ENCODE peak calls at places on chromosomes 12 and 14, in six cellular contexts. J is NCI-H748 treated with DMSO at 0.1 percent for 48 hours; D is psoas muscle; P is GDM1; Y is NCI-H1930; N is stimulated activated CD4-positive, alpha-beta T cell treated with anti-CD3 and anti-CD28 coated beads, TNF-alpha, amount 100 ng/mL, for 4 hours. V is an unnamed sample.

GRCh38 chr12:107632246-107632645 is 53.4 kb upstream of the PWP1 start:
- DNase-seq in J (no peak), D (no peak), P (no peak), Y (no peak), N (no peak), V (no peak)

GRCh38 chr14:49992448-49992847 is 99.6 kb downstream of the ARF6 start:
- DNase-seq in J (no peak), D (no peak), P (no peak), Y (no peak), N (no peak), V (no peak)

GRCh38 chr14:36604757-36605505 is 22.5 kb upstream of the NKX2-8 start:
- DNase-seq in J (peak; percentile 93), D (no peak), P (peak; percentile 27), Y (peak; percentile 72), N (no peak), V (peak; percentile 86)

GRCh38 chr14:52279405-52279804 is 11.9 kb downstream of the PTGDR start:
- DNase-seq in J (no peak), D (no peak), P (no peak), Y (no peak), N (no peak), V (no peak)

GRCh38 chr12:112170376-112170775 is 45.0 kb downstream of the TRAFD1 start:
- DNase-seq in J (no peak), D (no peak), P (no peak), Y (no peak), N (no peak), V (no peak)

GRCh38 chr12:65923228-65923627 is 98.9 kb downstream of the HMGA2 start:
- DNase-seq in J (no peak), D (no peak), P (no peak), Y (no peak), N (no peak), V (no peak)

GRCh38 chr12:57715786-57716185 is 21.9 kb downstream of the OS9 start:
- DNase-seq in J (no peak), D (no peak), P (no peak), Y (no peak), N (no peak), V (no peak)

GRCh38 chr14:67574806-67575205 is 25.3 kb downstream of the PIGH start:
- DNase-seq in J (no peak), D (no peak), P (no peak), Y (no peak), N (no peak), V (no peak)

GRCh38 chr12:48388430-48388829 is 37.7 kb upstream of the ZNF641 start:
- DNase-seq in J (no peak), D (no peak), P (no peak), Y (no peak), N (no peak), V (no peak)

GRCh38 chr12:96719671-96720362 is 187.2 kb upstream of the NEDD1 start:
- DNase-seq in J (peak; percentile 83), D (no peak), P (no peak), Y (peak; percentile 59), N (no peak), V (peak; percentile 60)

GRCh38 chr12:106758349-106758951 is 16.0 kb upstream of the RIC8B start:
- DNase-seq in J (no peak), D (peak; percentile 62), P (no peak), Y (no peak), N (no peak), V (no peak)

GRCh38 chr14:91511014-91511466 is 930 bp upstream of the PPP4R3A start:
- DNase-seq in J (no peak), D (no peak), P (no peak), Y (no peak), N (no peak), V (peak; percentile 45)

GRCh38 chr12:38327356-38327755 is 10.8 kb downstream of the ALG10B start:
- DNase-seq in J (no peak), D (no peak), P (no peak), Y (no peak), N (no peak), V (no peak)

GRCh38 chr14:45181329-45181728 is 45.6 kb downstream of the FANCM start:
- DNase-seq in J (no peak), D (no peak), P (no peak), Y (no peak), N (no peak), V (no peak)

GRCh38 chr14:24952851-24953666 is 96.9 kb downstream of the STXBP6 start:
- DNase-seq in J (no peak), D (no peak), P (no peak), Y (no peak), N (no peak), V (no peak)

GRCh38 chr12:92574911-92575570 is 127.7 kb upstream of the PLEKHG7 start:
- DNase-seq in J (no peak), D (no peak), P (no peak), Y (no peak), N (no peak), V (no peak)

GRCh38 chr14:55684956-55685584 is 105.1 kb downstream of the KTN1 start:
- DNase-seq in J (no peak), D (no peak), P (no peak), Y (no peak), N (no peak), V (no peak)

GRCh38 chr14:68652433-68652690 is 140.5 kb downstream of the ZFP36L1 start:
- DNase-seq in J (no peak), D (no peak), P (no peak), Y (no peak), N (no peak), V (no peak)

GRCh38 chr14:70108419-70108818 is 80.3 kb downstream of the SLC8A3 start:
- DNase-seq in J (no peak), D (no peak), P (no peak), Y (no peak), N (no peak), V (no peak)

GRCh38 chr12:119075918-119076317 is 94.6 kb downstream of the SRRM4 start:
- DNase-seq in J (no peak), D (no peak), P (no peak), Y (no peak), N (no peak), V (no peak)

GRCh38 chr14:62957562-62957961 is 87.7 kb downstream of the KCNH5 start:
- DNase-seq in J (no peak), D (no peak), P (no peak), Y (no peak), N (no peak), V (no peak)

GRCh38 chr12:12056951-12057350 is 13.8 kb upstream of the BCL2L14 start:
- DNase-seq in J (no peak), D (no peak), P (no peak), Y (no peak), N (no peak), V (no peak)

V was measured in NCI-H1105 treated with DMSO at 0.1 percent for 48 hours.